ENCODE peak calls at places on chromosomes 1 and 21, in seven cellular contexts. T, Y, V, S, O, E and R are unnamed samples.

GRCh38 chr1:113390871-113391642 is 742 bp downstream of the MAGI3 start:
- DNase-seq in S (no peak), O (peak; percentile 45), Y (peak; percentile 40), E (no peak), T (no peak), V (no peak), R (peak; percentile 55)

GRCh38 chr1:70864302-70864701 is 183.3 kb downstream of the PTGER3 start:
- DNase-seq in O (no peak), Y (no peak), E (no peak), S (no peak), T (no peak), V (no peak), R (no peak)

GRCh38 chr1:169914534-169914933 is 20.8 kb upstream of the SCYL3 start:
- DNase-seq in V (no peak), E (no peak), T (no peak), O (no peak), S (no peak), Y (no peak), R (no peak)

GRCh38 chr1:244419004-244419403 is 32.7 kb downstream of the ADSS2 start:
- DNase-seq in V (no peak), E (no peak), O (no peak), T (no peak), Y (no peak), S (no peak), R (no peak)

GRCh38 chr1:51266181-51266580 is 30.1 kb downstream of the RNF11 start:
- DNase-seq in E (no peak), Y (no peak), V (no peak), T (no peak), S (no peak), O (no peak), R (no peak)

GRCh38 chr1:147640553-147641165 is 29.7 kb downstream of the ACP6 start:
- DNase-seq in T (no peak), S (peak; percentile 44), E (peak; percentile 65), V (peak; percentile 77), O (peak; percentile 83), Y (peak; percentile 68), R (peak; percentile 20)

GRCh38 chr1:40868051-40868723 is 6.0 kb upstream of the CITED4 start:
- DNase-seq in V (no peak), O (peak; percentile 48), T (no peak), E (peak; percentile 87), S (no peak), Y (no peak), R (no peak)

GRCh38 chr1:164360265-164360664 is 198.7 kb upstream of the PBX1 start:
- DNase-seq in V (no peak), O (no peak), Y (no peak), E (no peak), S (no peak), T (no peak), R (no peak)

GRCh38 chr1:110798691-110799256 is 74.2 kb upstream of the CD53 start:
- DNase-seq in E (no peak), V (no peak), O (no peak), S (no peak), T (no peak), Y (no peak), R (no peak)

GRCh38 chr1:47682198-47682597 is 244.4 kb downstream of the FOXD2 start:
- DNase-seq in O (no peak), S (no peak), T (no peak), Y (no peak), E (no peak), V (no peak), R (no peak)

GRCh38 chr21:45364464-45365185 is 40.3 kb upstream of the COL18A1 start:
- DNase-seq in T (no peak), O (no peak), E (no peak), S (no peak), Y (no peak), V (no peak), R (no peak)

GRCh38 chr1:241775021-241775420 is 73.0 kb upstream of the EXO1 start:
- DNase-seq in S (no peak), E (no peak), T (no peak), V (no peak), O (no peak), Y (no peak), R (no peak)

GRCh38 chr1:199172286-199173124 is 533.7 kb downstream of the PTPRC start:
- DNase-seq in T (no peak), O (no peak), S (no peak), V (no peak), E (no peak), Y (no peak), R (no peak)

GRCh38 chr1:93196591-93196990 is 16.1 kb downstream of the CCDC18 start:
- DNase-seq in Y (no peak), V (no peak), O (no peak), S (no peak), T (no peak), E (no peak), R (no peak)

GRCh38 chr1:240465531-240465940 is 146.4 kb downstream of the GREM2 start:
- DNase-seq in V (no peak), O (no peak), S (no peak), T (no peak), Y (peak; percentile 65), E (no peak), R (peak; percentile 19)

GRCh38 chr1:246012271-246012854 is 494.7 kb downstream of the SMYD3 start:
- DNase-seq in T (no peak), O (peak; percentile 55), Y (peak; percentile 58), E (peak; percentile 34), S (peak; percentile 31), V (no peak), R (peak; percentile 33)

DNA sequence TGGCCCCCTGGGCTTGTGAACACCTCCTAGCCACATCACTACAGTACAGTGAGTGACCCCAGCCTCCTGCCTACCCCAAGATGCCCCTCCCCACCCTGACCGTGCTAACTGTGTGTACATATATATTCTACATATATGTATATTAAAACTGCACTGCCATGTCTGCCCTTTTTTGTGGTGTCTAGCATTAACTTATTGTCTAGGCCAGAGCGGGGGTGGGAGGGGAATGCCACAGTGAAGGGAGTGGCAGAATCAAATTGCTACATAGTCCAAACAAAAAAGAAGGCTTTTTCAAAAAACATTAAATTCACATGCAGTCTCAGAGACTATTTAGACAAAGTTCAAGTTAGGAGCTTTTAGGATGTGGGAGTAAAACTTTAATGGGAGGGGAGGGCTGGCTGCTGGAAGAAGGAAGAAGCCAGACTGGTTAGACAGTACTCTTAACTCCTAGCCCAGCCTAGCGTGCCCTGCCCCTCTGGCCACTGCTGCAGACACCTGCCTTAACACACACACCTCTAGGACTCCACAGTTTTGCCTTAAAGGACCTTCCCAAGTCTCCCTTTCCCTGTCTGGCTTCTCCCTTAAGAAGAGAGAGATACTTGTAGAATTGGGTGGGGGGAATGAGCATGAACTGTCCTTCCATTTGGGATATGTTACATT is 9.4 kb downstream of the PEA15 start:
- DNase-seq in O (no peak), E (no peak), S (no peak), Y (no peak), V (no peak), T (no peak), R (peak; percentile 48)
- TF ChIP-seq JUND in O (no peak), E (no peak), S (no peak), Y (no peak), V (no peak), T (no peak), R (no peak)

GRCh38 chr1:205032512-205032911 is 10.5 kb upstream of the CNTN2 start:
- DNase-seq in T (no peak), S (no peak), E (no peak), O (no peak), V (no peak), Y (no peak), R (no peak)
- TF ChIP-seq JUND in T (no peak), S (no peak), E (no peak), O (no peak), V (no peak), Y (no peak), R (no peak)

DNA sequence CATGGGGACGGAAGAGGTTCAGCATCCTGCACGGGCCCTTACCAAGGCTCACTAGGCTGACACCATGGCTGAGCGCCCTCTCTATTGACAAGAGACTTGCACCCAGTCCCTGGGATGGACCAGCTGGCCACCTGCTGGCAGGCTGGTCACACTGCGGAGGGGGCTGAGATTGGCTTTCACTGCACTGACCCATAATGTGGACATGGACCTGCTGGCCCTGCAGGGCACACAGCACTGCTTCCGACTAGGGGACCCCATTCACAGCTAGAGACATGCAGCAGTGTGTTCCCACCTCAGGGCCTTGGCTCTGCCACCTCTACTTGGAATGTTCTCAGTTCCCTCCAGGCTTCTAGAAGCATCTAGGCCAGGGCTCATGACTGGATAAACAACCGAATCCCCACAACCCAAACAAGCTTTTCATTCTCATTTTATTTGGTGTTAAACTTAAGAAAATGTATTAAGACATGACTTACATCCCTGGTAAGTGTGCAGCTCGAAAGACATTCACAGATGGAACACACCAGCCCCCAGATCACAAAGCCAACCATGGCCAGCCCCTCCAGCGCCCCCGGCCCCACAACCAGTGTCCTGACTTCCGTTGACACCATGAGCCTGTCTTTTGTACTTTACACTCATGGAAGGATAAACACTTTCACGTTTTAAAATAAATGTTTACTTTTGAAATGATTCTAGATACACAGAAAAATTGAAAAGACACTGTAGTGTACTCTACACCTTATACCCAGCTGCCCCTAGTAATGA is 9.3 kb upstream of the SRARP start:
- DNase-seq in T (no peak), E (peak; percentile 56), Y (peak; percentile 86), O (peak; percentile 65), V (no peak), S (peak; percentile 60), R (peak; percentile 69)
- TF ChIP-seq JUND in T (no peak), E (no peak), Y (no peak), O (peak; percentile 55), V (no peak), S (no peak), R (no peak)

GRCh38 chr1:232260861-232261260 is 369.1 kb downstream of the SIPA1L2 start:
- DNase-seq in S (no peak), E (no peak), Y (no peak), O (no peak), T (no peak), V (no peak), R (peak; percentile 94)

GRCh38 chr1:232259333-232259732 is 370.6 kb downstream of the SIPA1L2 start:
- DNase-seq in S (no peak), E (no peak), T (no peak), V (no peak), O (no peak), Y (no peak), R (no peak)

GRCh38 chr1:232263452-232263851 is 366.5 kb downstream of the SIPA1L2 start:
- DNase-seq in V (no peak), Y (no peak), T (no peak), O (no peak), S (no peak), E (no peak), R (no peak)

DNA sequence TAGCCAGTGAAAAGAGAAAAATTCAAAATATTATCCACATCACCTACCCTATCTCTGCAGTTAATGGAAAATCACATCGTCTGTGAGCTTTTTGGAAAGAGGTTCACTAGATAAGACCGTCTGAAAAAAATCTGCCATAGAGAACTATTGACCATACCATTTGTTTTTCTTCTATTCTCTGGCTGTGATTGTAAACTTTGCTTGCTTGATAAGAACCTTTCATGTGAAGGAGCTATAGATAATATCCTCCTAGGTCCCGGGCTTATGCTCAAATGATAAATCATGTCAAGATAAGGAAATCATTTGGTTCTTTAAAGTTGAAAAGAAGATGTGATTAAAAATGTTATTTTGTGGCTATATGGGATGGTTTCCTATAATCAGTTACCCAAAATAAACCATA is 369.9 kb downstream of the SIPA1L2 start:
- DNase-seq in E (no peak), T (no peak), Y (no peak), S (no peak), V (no peak), O (no peak), R (no peak)
- TF ChIP-seq JUND in E (no peak), T (no peak), Y (no peak), S (no peak), V (no peak), O (no peak), R (no peak)